ENCODE peak calls at places on chromosomes 16 and 17, in eight cellular contexts. One of them, this sample, is unnamed.

GRCh38 chr17:44272954-44273353 is 5.0 kb upstream of the SLC4A1 start:
- DNase-seq in activated naive CD4-positive, alpha-beta T cell treated with anti-CD3 and anti-CD28 coated beads, Interleukin-2, amount 10 ng/mL, durations not matched to agents 7 days and 5 days: no peak
- DNase-seq in endothelial cell: no peak
- DNase-seq in islet precursor cell: no peak
- DNase-seq in GM19239: no peak
- DNase-seq in GM03348: no peak
- DNase-seq in ascending aorta: no peak
- DNase-seq in PC-9: no peak
- DNase-seq in this sample: no peak

GRCh38 chr16:75203106-75203505 is 3.9 kb downstream of the CTRB2 start:
- DNase-seq in ascending aorta: peak
- DNase-seq in islet precursor cell: no peak
- DNase-seq in activated naive CD4-positive, alpha-beta T cell treated with anti-CD3 and anti-CD28 coated beads, Interleukin-2, amount 10 ng/mL, durations not matched to agents 7 days and 5 days: no peak
- DNase-seq in PC-9: no peak
- DNase-seq in endothelial cell: no peak
- DNase-seq in GM19239: no peak
- DNase-seq in GM03348: no peak
- DNase-seq in this sample: no peak

GRCh38 chr16:56479469-56479868 is 28.1 kb downstream of the OGFOD1 start:
- DNase-seq in ascending aorta: no peak
- DNase-seq in PC-9: no peak
- DNase-seq in islet precursor cell: no peak
- DNase-seq in GM19239: no peak
- DNase-seq in GM03348: no peak
- DNase-seq in endothelial cell: no peak
- DNase-seq in activated naive CD4-positive, alpha-beta T cell treated with anti-CD3 and anti-CD28 coated beads, Interleukin-2, amount 10 ng/mL, durations not matched to agents 7 days and 5 days: no peak
- DNase-seq in this sample: no peak

GRCh38 chr17:39461911-39462641 is 790 bp downstream of the CDK12 start:
- DNase-seq in PC-9: no peak
- DNase-seq in islet precursor cell: peak
- DNase-seq in GM03348: peak
- DNase-seq in endothelial cell: no peak
- DNase-seq in GM19239: no peak
- DNase-seq in activated naive CD4-positive, alpha-beta T cell treated with anti-CD3 and anti-CD28 coated beads, Interleukin-2, amount 10 ng/mL, durations not matched to agents 7 days and 5 days: peak
- DNase-seq in ascending aorta: peak
- DNase-seq in this sample: peak

GRCh38 chr17:65023791-65024190 is 32.7 kb downstream of the GNA13 start:
- DNase-seq in endothelial cell: no peak
- DNase-seq in GM03348: no peak
- DNase-seq in islet precursor cell: no peak
- DNase-seq in ascending aorta: no peak
- DNase-seq in GM19239: no peak
- DNase-seq in activated naive CD4-positive, alpha-beta T cell treated with anti-CD3 and anti-CD28 coated beads, Interleukin-2, amount 10 ng/mL, durations not matched to agents 7 days and 5 days: no peak
- DNase-seq in PC-9: no peak
- DNase-seq in this sample: no peak

GRCh38 chr17:6328279-6328678 is 106.6 kb downstream of the AIPL1 start:
- DNase-seq in GM03348: no peak
- DNase-seq in endothelial cell: no peak
- DNase-seq in activated naive CD4-positive, alpha-beta T cell treated with anti-CD3 and anti-CD28 coated beads, Interleukin-2, amount 10 ng/mL, durations not matched to agents 7 days and 5 days: no peak
- DNase-seq in GM19239: no peak
- DNase-seq in PC-9: no peak
- DNase-seq in islet precursor cell: no peak
- DNase-seq in ascending aorta: no peak
- DNase-seq in this sample: no peak

GRCh38 chr16:10182186-10182683 is at the start of gene GRIN2A:
- DNase-seq in islet precursor cell: no peak
- DNase-seq in GM03348: no peak
- DNase-seq in activated naive CD4-positive, alpha-beta T cell treated with anti-CD3 and anti-CD28 coated beads, Interleukin-2, amount 10 ng/mL, durations not matched to agents 7 days and 5 days: no peak
- DNase-seq in ascending aorta: no peak
- DNase-seq in endothelial cell: no peak
- DNase-seq in PC-9: no peak
- DNase-seq in GM19239: no peak
- DNase-seq in this sample: no peak

GRCh38 chr16:12500771-12501170 is 302.9 kb downstream of the CPPED1 start:
- DNase-seq in GM03348: no peak
- DNase-seq in activated naive CD4-positive, alpha-beta T cell treated with anti-CD3 and anti-CD28 coated beads, Interleukin-2, amount 10 ng/mL, durations not matched to agents 7 days and 5 days: peak
- DNase-seq in GM19239: no peak
- DNase-seq in ascending aorta: no peak
- DNase-seq in PC-9: no peak
- DNase-seq in islet precursor cell: no peak
- DNase-seq in endothelial cell: no peak
- DNase-seq in this sample: no peak

GRCh38 chr17:40443196-40443987 is at the start of gene IGFBP4:
- DNase-seq in islet precursor cell: peak
- DNase-seq in endothelial cell: peak
- DNase-seq in PC-9: peak
- DNase-seq in GM03348: peak
- DNase-seq in GM19239: peak
- DNase-seq in activated naive CD4-positive, alpha-beta T cell treated with anti-CD3 and anti-CD28 coated beads, Interleukin-2, amount 10 ng/mL, durations not matched to agents 7 days and 5 days: peak
- DNase-seq in ascending aorta: peak
- DNase-seq in this sample: peak

GRCh38 chr16:89092013-89092412 is 1.6 kb upstream of the ACSF3 start:
- DNase-seq in GM03348: no peak
- DNase-seq in islet precursor cell: no peak
- DNase-seq in PC-9: no peak
- DNase-seq in ascending aorta: no peak
- DNase-seq in endothelial cell: no peak
- DNase-seq in activated naive CD4-positive, alpha-beta T cell treated with anti-CD3 and anti-CD28 coated beads, Interleukin-2, amount 10 ng/mL, durations not matched to agents 7 days and 5 days: no peak
- DNase-seq in GM19239: no peak
- DNase-seq in this sample: no peak

GRCh38 chr17:68592667-68593330 is 8.4 kb downstream of the FAM20A start:
- DNase-seq in endothelial cell: no peak
- DNase-seq in GM03348: no peak
- DNase-seq in GM19239: no peak
- DNase-seq in ascending aorta: no peak
- DNase-seq in activated naive CD4-positive, alpha-beta T cell treated with anti-CD3 and anti-CD28 coated beads, Interleukin-2, amount 10 ng/mL, durations not matched to agents 7 days and 5 days: no peak
- DNase-seq in PC-9: no peak
- DNase-seq in islet precursor cell: no peak
- DNase-seq in this sample: no peak

GRCh38 chr17:70906808-70907207 is 737.5 kb downstream of the KCNJ2 start:
- DNase-seq in PC-9: no peak
- DNase-seq in ascending aorta: no peak
- DNase-seq in activated naive CD4-positive, alpha-beta T cell treated with anti-CD3 and anti-CD28 coated beads, Interleukin-2, amount 10 ng/mL, durations not matched to agents 7 days and 5 days: no peak
- DNase-seq in endothelial cell: no peak
- DNase-seq in GM03348: peak
- DNase-seq in GM19239: no peak
- DNase-seq in islet precursor cell: peak
- DNase-seq in this sample: peak

GRCh38 chr17:3800362-3801042 is 486 bp downstream of the ITGAE start:
- DNase-seq in endothelial cell: no peak
- DNase-seq in ascending aorta: no peak
- DNase-seq in activated naive CD4-positive, alpha-beta T cell treated with anti-CD3 and anti-CD28 coated beads, Interleukin-2, amount 10 ng/mL, durations not matched to agents 7 days and 5 days: peak
- DNase-seq in GM19239: no peak
- DNase-seq in islet precursor cell: peak
- DNase-seq in PC-9: no peak
- DNase-seq in GM03348: no peak
- DNase-seq in this sample: no peak

GRCh38 chr16:66511615-66512500 is 38.1 kb downstream of the TK2 start:
- DNase-seq in PC-9: peak
- DNase-seq in islet precursor cell: peak
- DNase-seq in GM19239: no peak
- DNase-seq in endothelial cell: no peak
- DNase-seq in GM03348: peak
- DNase-seq in ascending aorta: peak
- DNase-seq in activated naive CD4-positive, alpha-beta T cell treated with anti-CD3 and anti-CD28 coated beads, Interleukin-2, amount 10 ng/mL, durations not matched to agents 7 days and 5 days: peak
- DNase-seq in this sample: peak

GRCh38 chr16:87765473-87765775 is 362 bp downstream of the KLHDC4 start:
- DNase-seq in ascending aorta: no peak
- DNase-seq in activated naive CD4-positive, alpha-beta T cell treated with anti-CD3 and anti-CD28 coated beads, Interleukin-2, amount 10 ng/mL, durations not matched to agents 7 days and 5 days: peak
- DNase-seq in islet precursor cell: no peak
- DNase-seq in PC-9: no peak
- DNase-seq in endothelial cell: peak
- DNase-seq in GM03348: peak
- DNase-seq in GM19239: no peak
- DNase-seq in this sample: no peak

GRCh38 chr17:66365204-66365524 is 62.8 kb downstream of the PRKCA start:
- DNase-seq in GM19239: no peak
- DNase-seq in activated naive CD4-positive, alpha-beta T cell treated with anti-CD3 and anti-CD28 coated beads, Interleukin-2, amount 10 ng/mL, durations not matched to agents 7 days and 5 days: no peak
- DNase-seq in PC-9: no peak
- DNase-seq in ascending aorta: no peak
- DNase-seq in GM03348: no peak
- DNase-seq in endothelial cell: no peak
- DNase-seq in islet precursor cell: no peak
- DNase-seq in this sample: no peak

GRCh38 chr17:40547079-40547784 is 18.0 kb downstream of the CCR7 start:
- DNase-seq in ascending aorta: peak
- DNase-seq in activated naive CD4-positive, alpha-beta T cell treated with anti-CD3 and anti-CD28 coated beads, Interleukin-2, amount 10 ng/mL, durations not matched to agents 7 days and 5 days: peak
- DNase-seq in GM19239: no peak
- DNase-seq in endothelial cell: no peak
- DNase-seq in GM03348: no peak
- DNase-seq in PC-9: no peak
- DNase-seq in islet precursor cell: peak
- DNase-seq in this sample: no peak

GRCh38 chr16:83968891-83969672 is 1.0 kb downstream of the NECAB2 start:
- DNase-seq in islet precursor cell: no peak
- DNase-seq in PC-9: no peak
- DNase-seq in GM03348: no peak
- DNase-seq in activated naive CD4-positive, alpha-beta T cell treated with anti-CD3 and anti-CD28 coated beads, Interleukin-2, amount 10 ng/mL, durations not matched to agents 7 days and 5 days: no peak
- DNase-seq in ascending aorta: no peak
- DNase-seq in GM19239: no peak
- DNase-seq in endothelial cell: no peak
- DNase-seq in this sample: no peak

GRCh38 chr16:85657996-85658395 is 30.8 kb downstream of the GINS2 start:
- DNase-seq in GM19239: no peak
- DNase-seq in ascending aorta: no peak
- DNase-seq in islet precursor cell: no peak
- DNase-seq in PC-9: no peak
- DNase-seq in GM03348: no peak
- DNase-seq in endothelial cell: no peak
- DNase-seq in activated naive CD4-positive, alpha-beta T cell treated with anti-CD3 and anti-CD28 coated beads, Interleukin-2, amount 10 ng/mL, durations not matched to agents 7 days and 5 days: no peak
- DNase-seq in this sample: no peak

GRCh38 chr17:80693511-80693910 is 148.9 kb downstream of the RPTOR start:
- DNase-seq in islet precursor cell: no peak
- DNase-seq in GM19239: no peak
- DNase-seq in GM03348: no peak
- DNase-seq in endothelial cell: no peak
- DNase-seq in ascending aorta: no peak
- DNase-seq in activated naive CD4-positive, alpha-beta T cell treated with anti-CD3 and anti-CD28 coated beads, Interleukin-2, amount 10 ng/mL, durations not matched to agents 7 days and 5 days: no peak
- DNase-seq in PC-9: no peak
- DNase-seq in this sample: no peak

GRCh38 chr16:65725156-65725845 is 603.4 kb upstream of the CDH11 start:
- DNase-seq in PC-9: no peak
- DNase-seq in GM19239: no peak
- DNase-seq in GM03348: no peak
- DNase-seq in activated naive CD4-positive, alpha-beta T cell treated with anti-CD3 and anti-CD28 coated beads, Interleukin-2, amount 10 ng/mL, durations not matched to agents 7 days and 5 days: no peak
- DNase-seq in islet precursor cell: no peak
- DNase-seq in ascending aorta: no peak
- DNase-seq in endothelial cell: no peak
- DNase-seq in this sample: peak

GRCh38 chr17:82883461-82884031 is 43.7 kb upstream of the ZNF750 start:
- DNase-seq in GM19239: no peak
- DNase-seq in ascending aorta: no peak
- DNase-seq in endothelial cell: no peak
- DNase-seq in islet precursor cell: no peak
- DNase-seq in activated naive CD4-positive, alpha-beta T cell treated with anti-CD3 and anti-CD28 coated beads, Interleukin-2, amount 10 ng/mL, durations not matched to agents 7 days and 5 days: no peak
- DNase-seq in PC-9: no peak
- DNase-seq in GM03348: no peak
- DNase-seq in this sample: no peak

GRCh38 chr17:29155966-29156338 is 24.2 kb downstream of the MYO18A start:
- DNase-seq in GM19239: no peak
- DNase-seq in ascending aorta: no peak
- DNase-seq in GM03348: no peak
- DNase-seq in endothelial cell: peak
- DNase-seq in PC-9: no peak
- DNase-seq in islet precursor cell: peak
- DNase-seq in activated naive CD4-positive, alpha-beta T cell treated with anti-CD3 and anti-CD28 coated beads, Interleukin-2, amount 10 ng/mL, durations not matched to agents 7 days and 5 days: no peak
- DNase-seq in this sample: peak

GRCh38 chr17:28925912-28926365 is 23.1 kb upstream of the DHRS13 start:
- DNase-seq in PC-9: peak
- DNase-seq in activated naive CD4-positive, alpha-beta T cell treated with anti-CD3 and anti-CD28 coated beads, Interleukin-2, amount 10 ng/mL, durations not matched to agents 7 days and 5 days: peak
- DNase-seq in endothelial cell: no peak
- DNase-seq in ascending aorta: no peak
- DNase-seq in GM03348: peak
- DNase-seq in islet precursor cell: no peak
- DNase-seq in GM19239: peak
- DNase-seq in this sample: peak

GRCh38 chr16:48608452-48608851 is 1.5 kb downstream of the N4BP1 start:
- DNase-seq in GM03348: peak
- DNase-seq in ascending aorta: no peak
- DNase-seq in PC-9: peak
- DNase-seq in GM19239: no peak
- DNase-seq in islet precursor cell: no peak
- DNase-seq in endothelial cell: no peak
- DNase-seq in activated naive CD4-positive, alpha-beta T cell treated with anti-CD3 and anti-CD28 coated beads, Interleukin-2, amount 10 ng/mL, durations not matched to agents 7 days and 5 days: peak
- DNase-seq in this sample: peak

GRCh38 chr16:46855389-46855788 is 24.4 kb upstream of the C16orf87 start:
- DNase-seq in activated naive CD4-positive, alpha-beta T cell treated with anti-CD3 and anti-CD28 coated beads, Interleukin-2, amount 10 ng/mL, durations not matched to agents 7 days and 5 days: no peak
- DNase-seq in GM03348: no peak
- DNase-seq in PC-9: no peak
- DNase-seq in islet precursor cell: no peak
- DNase-seq in endothelial cell: no peak
- DNase-seq in GM19239: no peak
- DNase-seq in ascending aorta: no peak
- DNase-seq in this sample: no peak

GRCh38 chr17:62083651-62084050 is 18.6 kb upstream of the MED13 start:
- DNase-seq in PC-9: no peak
- DNase-seq in GM03348: no peak
- DNase-seq in ascending aorta: no peak
- DNase-seq in islet precursor cell: no peak
- DNase-seq in endothelial cell: no peak
- DNase-seq in activated naive CD4-positive, alpha-beta T cell treated with anti-CD3 and anti-CD28 coated beads, Interleukin-2, amount 10 ng/mL, durations not matched to agents 7 days and 5 days: no peak
- DNase-seq in GM19239: no peak
- DNase-seq in this sample: no peak

GRCh38 chr17:2405247-2405926 is 4.5 kb upstream of the MNT start:
- DNase-seq in activated naive CD4-positive, alpha-beta T cell treated with anti-CD3 and anti-CD28 coated beads, Interleukin-2, amount 10 ng/mL, durations not matched to agents 7 days and 5 days: no peak
- DNase-seq in endothelial cell: no peak
- DNase-seq in islet precursor cell: peak
- DNase-seq in PC-9: peak
- DNase-seq in ascending aorta: no peak
- DNase-seq in GM19239: no peak
- DNase-seq in GM03348: peak
- DNase-seq in this sample: peak

GRCh38 chr17:41695954-41696720 is 7.5 kb downstream of the EIF1 start:
- DNase-seq in GM19239: peak
- DNase-seq in endothelial cell: peak
- DNase-seq in GM03348: peak
- DNase-seq in islet precursor cell: peak
- DNase-seq in activated naive CD4-positive, alpha-beta T cell treated with anti-CD3 and anti-CD28 coated beads, Interleukin-2, amount 10 ng/mL, durations not matched to agents 7 days and 5 days: peak
- DNase-seq in PC-9: peak
- DNase-seq in ascending aorta: no peak
- DNase-seq in this sample: peak

GRCh38 chr17:48610282-48611211 is at the start of gene HOXB7:
- DNase-seq in ascending aorta: peak
- DNase-seq in endothelial cell: peak
- DNase-seq in activated naive CD4-positive, alpha-beta T cell treated with anti-CD3 and anti-CD28 coated beads, Interleukin-2, amount 10 ng/mL, durations not matched to agents 7 days and 5 days: peak
- DNase-seq in GM03348: peak
- DNase-seq in islet precursor cell: peak
- DNase-seq in PC-9: peak
- DNase-seq in GM19239: peak
- DNase-seq in this sample: no peak

GRCh38 chr17:79093270-79093669 is 18.6 kb downstream of the ENGASE start:
- DNase-seq in islet precursor cell: no peak
- DNase-seq in ascending aorta: no peak
- DNase-seq in GM03348: no peak
- DNase-seq in activated naive CD4-positive, alpha-beta T cell treated with anti-CD3 and anti-CD28 coated beads, Interleukin-2, amount 10 ng/mL, durations not matched to agents 7 days and 5 days: no peak
- DNase-seq in GM19239: no peak
- DNase-seq in endothelial cell: no peak
- DNase-seq in PC-9: no peak
- DNase-seq in this sample: no peak

GRCh38 chr16:17927015-17927414 is 409.5 kb downstream of the NPIPA8 start:
- DNase-seq in ascending aorta: no peak
- DNase-seq in islet precursor cell: no peak
- DNase-seq in GM19239: no peak
- DNase-seq in GM03348: no peak
- DNase-seq in PC-9: no peak
- DNase-seq in endothelial cell: no peak
- DNase-seq in activated naive CD4-positive, alpha-beta T cell treated with anti-CD3 and anti-CD28 coated beads, Interleukin-2, amount 10 ng/mL, durations not matched to agents 7 days and 5 days: no peak
- DNase-seq in this sample: no peak

GRCh38 chr17:1150863-1151685 is 28.7 kb downstream of the ABR start:
- DNase-seq in GM19239: no peak
- DNase-seq in PC-9: peak
- DNase-seq in islet precursor cell: no peak
- DNase-seq in GM03348: no peak
- DNase-seq in ascending aorta: no peak
- DNase-seq in endothelial cell: peak
- DNase-seq in activated naive CD4-positive, alpha-beta T cell treated with anti-CD3 and anti-CD28 coated beads, Interleukin-2, amount 10 ng/mL, durations not matched to agents 7 days and 5 days: no peak
- DNase-seq in this sample: no peak

GRCh38 chr17:50260501-50260911 is 13.8 kb upstream of the TMEM92 start:
- DNase-seq in PC-9: no peak
- DNase-seq in endothelial cell: no peak
- DNase-seq in GM03348: no peak
- DNase-seq in ascending aorta: peak
- DNase-seq in GM19239: no peak
- DNase-seq in islet precursor cell: peak
- DNase-seq in activated naive CD4-positive, alpha-beta T cell treated with anti-CD3 and anti-CD28 coated beads, Interleukin-2, amount 10 ng/mL, durations not matched to agents 7 days and 5 days: no peak
- DNase-seq in this sample: no peak

This sample was measured in fibroblast of lung.